ENCODE peak calls at places on chromosomes 6 and 20, in four cellular contexts. One of them, this sample, is unnamed.

GRCh38 chr6:122803056-122803695 is 14.1 kb downstream of the SMPDL3A start:
- DNase-seq in HepG2: no peak
- DNase-seq in H1: no peak
- DNase-seq in K562: no peak
- DNase-seq in this sample: no peak

GRCh38 chr6:168562576-168563151 is 121.7 kb downstream of the SMOC2 start:
- DNase-seq in HepG2: no peak
- DNase-seq in H1: no peak
- DNase-seq in K562: no peak
- DNase-seq in this sample: no peak

GRCh38 chr6:14856177-14856576 is 389.7 kb upstream of the JARID2 start:
- DNase-seq in HepG2: no peak
- DNase-seq in H1: no peak
- DNase-seq in K562: no peak
- DNase-seq in this sample: no peak

GRCh38 chr20:57505991-57506390 is 18.9 kb downstream of the CTCFL start:
- DNase-seq in HepG2: no peak
- DNase-seq in H1: no peak
- DNase-seq in K562: no peak
- DNase-seq in this sample: no peak

GRCh38 chr6:152356659-152357058 is 280.5 kb downstream of the SYNE1 start:
- DNase-seq in HepG2: peak; percentile 63
- DNase-seq in H1: no peak
- DNase-seq in K562: no peak
- DNase-seq in this sample: no peak

GRCh38 chr20:21189761-21190523 is 64.1 kb downstream of the KIZ start:
- DNase-seq in HepG2: no peak
- DNase-seq in H1: peak; percentile 82
- DNase-seq in K562: no peak
- DNase-seq in this sample: no peak

GRCh38 chr6:34315256-34315655 is 66.5 kb upstream of the SMIM29 start:
- DNase-seq in HepG2: no peak
- DNase-seq in H1: no peak
- DNase-seq in K562: no peak
- DNase-seq in this sample: no peak

GRCh38 chr20:61502433-61502832 is 250.4 kb downstream of the CDH4 start:
- DNase-seq in HepG2: no peak
- DNase-seq in H1: no peak
- DNase-seq in K562: no peak
- DNase-seq in this sample: no peak

GRCh38 chr6:25792016-25792415 is 37.5 kb downstream of the SLC17A4 start:
- DNase-seq in HepG2: no peak
- DNase-seq in H1: no peak
- DNase-seq in K562: peak; percentile 22
- DNase-seq in this sample: no peak

GRCh38 chr6:167448378-167448777 is 123.5 kb downstream of the TTLL2 start:
- DNase-seq in HepG2: no peak
- DNase-seq in H1: no peak
- DNase-seq in K562: no peak
- DNase-seq in this sample: no peak

GRCh38 chr20:34065260-34065659 is 46.8 kb downstream of the EIF2S2 start:
- DNase-seq in HepG2: no peak
- DNase-seq in H1: no peak
- DNase-seq in K562: no peak
- DNase-seq in this sample: no peak

GRCh38 chr6:14665827-14666724 is 548.5 kb downstream of the CD83 start:
- DNase-seq in HepG2: no peak
- DNase-seq in H1: no peak
- DNase-seq in K562: peak; percentile 29
- DNase-seq in this sample: no peak

GRCh38 chr6:39221746-39222641 is 7.3 kb downstream of the KCNK5 start:
- DNase-seq in HepG2: no peak
- DNase-seq in H1: no peak
- DNase-seq in K562: peak; percentile 51
- DNase-seq in this sample: no peak

GRCh38 chr6:95087394-95088097 is 489.8 kb upstream of the MANEA start:
- DNase-seq in HepG2: peak; percentile 1
- DNase-seq in H1: no peak
- DNase-seq in K562: no peak
- DNase-seq in this sample: no peak

GRCh38 chr6:138524526-138524925 is 25.2 kb upstream of the NHSL1 start:
- DNase-seq in HepG2: no peak
- DNase-seq in H1: no peak
- DNase-seq in K562: no peak
- DNase-seq in this sample: no peak
- TF ChIP-seq BRCA1 in HepG2: no peak
- TF ChIP-seq BRCA1 in H1: no peak
- TF ChIP-seq BRCA1 in K562: no peak
- TF ChIP-seq BRCA1 in this sample: no peak

GRCh38 chr20:63714858-63715257 is 7.0 kb downstream of the ZGPAT start:
- DNase-seq in HepG2: no peak
- DNase-seq in H1: no peak
- DNase-seq in K562: no peak
- DNase-seq in this sample: no peak
- TF ChIP-seq BRCA1 in HepG2: no peak
- TF ChIP-seq BRCA1 in H1: no peak
- TF ChIP-seq BRCA1 in K562: no peak
- TF ChIP-seq BRCA1 in this sample: no peak

GRCh38 chr20:38600057-38600456 is 1.6 kb upstream of the ARHGAP40 start:
- DNase-seq in HepG2: no peak
- DNase-seq in H1: no peak
- DNase-seq in K562: no peak
- DNase-seq in this sample: no peak
- TF ChIP-seq BRCA1 in HepG2: no peak
- TF ChIP-seq BRCA1 in H1: no peak
- TF ChIP-seq BRCA1 in K562: no peak
- TF ChIP-seq BRCA1 in this sample: no peak

DNA sequence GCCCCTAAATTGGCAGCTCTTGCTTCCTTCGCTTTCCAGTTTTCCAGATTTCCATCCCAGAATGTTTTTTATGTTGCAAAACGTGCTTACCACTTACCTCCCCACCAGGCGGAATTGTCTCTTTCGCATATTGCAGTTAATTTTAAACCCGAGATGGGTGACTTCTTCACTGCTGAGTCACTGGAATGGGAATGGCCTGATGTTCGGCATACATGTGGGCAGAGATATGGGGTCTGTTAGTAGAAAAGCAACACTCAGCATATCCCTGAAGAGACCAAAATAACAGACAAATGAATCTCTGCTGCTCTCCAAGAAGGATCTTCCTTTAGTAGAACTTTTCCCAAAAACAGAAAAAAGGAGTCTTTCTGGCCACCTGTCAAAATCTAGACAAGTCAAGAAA is 491.2 kb downstream of the PREX1 start:
- DNase-seq in HepG2: peak; percentile 46
- DNase-seq in H1: no peak
- DNase-seq in K562: no peak
- DNase-seq in this sample: no peak
- TF ChIP-seq BRCA1 in HepG2: no peak
- TF ChIP-seq BRCA1 in H1: no peak
- TF ChIP-seq BRCA1 in K562: no peak
- TF ChIP-seq BRCA1 in this sample: no peak

GRCh38 chr6:118305081-118305480 is 243.0 kb upstream of the PLN start:
- DNase-seq in HepG2: no peak
- DNase-seq in H1: no peak
- DNase-seq in K562: no peak
- DNase-seq in this sample: no peak
- TF ChIP-seq BRCA1 in HepG2: no peak
- TF ChIP-seq BRCA1 in H1: no peak
- TF ChIP-seq BRCA1 in K562: no peak
- TF ChIP-seq BRCA1 in this sample: no peak

This sample was measured in GM12878.